ENCODE peak calls at places on chromosomes 3 and 15, in eight cellular contexts. One of them, this sample, is unnamed.

GRCh38 chr15:41465822-41466421 is 27.8 kb upstream of the ITPKA start:
- DNase-seq in tibial nerve: no peak
- DNase-seq in endothelial cell of umbilical vein: peak
- DNase-seq in uterus: no peak
- DNase-seq in body of pancreas: no peak
- DNase-seq in upper lobe of left lung: no peak
- DNase-seq in heart left ventricle: no peak
- DNase-seq in lower leg skin: no peak
- DNase-seq in this sample: no peak

GRCh38 chr3:144771401-144771870 is 799.8 kb downstream of the DIPK2A start:
- DNase-seq in lower leg skin: no peak
- DNase-seq in tibial nerve: no peak
- DNase-seq in endothelial cell of umbilical vein: peak
- DNase-seq in heart left ventricle: no peak
- DNase-seq in body of pancreas: no peak
- DNase-seq in uterus: no peak
- DNase-seq in upper lobe of left lung: no peak
- DNase-seq in this sample: no peak

GRCh38 chr15:71586463-71586862 is 223.9 kb upstream of the NR2E3 start:
- DNase-seq in uterus: no peak
- DNase-seq in body of pancreas: no peak
- DNase-seq in tibial nerve: no peak
- DNase-seq in heart left ventricle: no peak
- DNase-seq in upper lobe of left lung: no peak
- DNase-seq in endothelial cell of umbilical vein: no peak
- DNase-seq in lower leg skin: no peak
- DNase-seq in this sample: no peak

GRCh38 chr3:41405466-41405865 is 206.2 kb downstream of the CTNNB1 start:
- DNase-seq in endothelial cell of umbilical vein: no peak
- DNase-seq in upper lobe of left lung: no peak
- DNase-seq in heart left ventricle: no peak
- DNase-seq in body of pancreas: no peak
- DNase-seq in uterus: no peak
- DNase-seq in lower leg skin: no peak
- DNase-seq in tibial nerve: no peak
- DNase-seq in this sample: no peak

GRCh38 chr3:55330756-55331155 is 156.3 kb downstream of the WNT5A start:
- DNase-seq in tibial nerve: no peak
- DNase-seq in heart left ventricle: no peak
- DNase-seq in endothelial cell of umbilical vein: no peak
- DNase-seq in uterus: no peak
- DNase-seq in upper lobe of left lung: no peak
- DNase-seq in body of pancreas: no peak
- DNase-seq in lower leg skin: no peak
- DNase-seq in this sample: no peak

GRCh38 chr3:16060358-16060852 is 114.1 kb upstream of the GALNT15 start:
- DNase-seq in body of pancreas: no peak
- DNase-seq in uterus: peak
- DNase-seq in heart left ventricle: no peak
- DNase-seq in tibial nerve: peak
- DNase-seq in lower leg skin: peak
- DNase-seq in upper lobe of left lung: no peak
- DNase-seq in endothelial cell of umbilical vein: peak
- DNase-seq in this sample: peak

GRCh38 chr15:36609793-36610192 is 30.4 kb downstream of the CDIN1 start:
- DNase-seq in lower leg skin: no peak
- DNase-seq in tibial nerve: no peak
- DNase-seq in endothelial cell of umbilical vein: no peak
- DNase-seq in heart left ventricle: no peak
- DNase-seq in upper lobe of left lung: no peak
- DNase-seq in uterus: no peak
- DNase-seq in body of pancreas: no peak
- DNase-seq in this sample: no peak

GRCh38 chr3:102394517-102394916 is 40.3 kb upstream of the ZPLD1 start:
- DNase-seq in upper lobe of left lung: no peak
- DNase-seq in endothelial cell of umbilical vein: no peak
- DNase-seq in lower leg skin: no peak
- DNase-seq in tibial nerve: no peak
- DNase-seq in uterus: no peak
- DNase-seq in heart left ventricle: no peak
- DNase-seq in body of pancreas: no peak
- DNase-seq in this sample: no peak

GRCh38 chr3:42827654-42828053 is 18.4 kb downstream of the ACKR2 start:
- DNase-seq in upper lobe of left lung: no peak
- DNase-seq in uterus: no peak
- DNase-seq in heart left ventricle: no peak
- DNase-seq in body of pancreas: no peak
- DNase-seq in lower leg skin: no peak
- DNase-seq in endothelial cell of umbilical vein: no peak
- DNase-seq in tibial nerve: no peak
- DNase-seq in this sample: no peak

GRCh38 chr3:86723433-86723832 is 267.5 kb downstream of the VGLL3 start:
- DNase-seq in uterus: no peak
- DNase-seq in tibial nerve: no peak
- DNase-seq in endothelial cell of umbilical vein: no peak
- DNase-seq in heart left ventricle: no peak
- DNase-seq in body of pancreas: no peak
- DNase-seq in upper lobe of left lung: no peak
- DNase-seq in lower leg skin: no peak
- DNase-seq in this sample: no peak

GRCh38 chr3:132898131-132898530 is 140.1 kb upstream of the TMEM108 start:
- DNase-seq in tibial nerve: no peak
- DNase-seq in lower leg skin: no peak
- DNase-seq in endothelial cell of umbilical vein: no peak
- DNase-seq in body of pancreas: no peak
- DNase-seq in uterus: no peak
- DNase-seq in upper lobe of left lung: no peak
- DNase-seq in heart left ventricle: no peak
- DNase-seq in this sample: no peak

GRCh38 chr3:56633602-56634371 is 49.3 kb downstream of the TASOR start:
- DNase-seq in lower leg skin: no peak
- DNase-seq in upper lobe of left lung: no peak
- DNase-seq in uterus: no peak
- DNase-seq in endothelial cell of umbilical vein: no peak
- DNase-seq in body of pancreas: no peak
- DNase-seq in tibial nerve: no peak
- DNase-seq in heart left ventricle: peak
- DNase-seq in this sample: no peak

GRCh38 chr15:31031471-31032064 is 40.1 kb upstream of the MTMR10 start:
- DNase-seq in body of pancreas: no peak
- DNase-seq in upper lobe of left lung: no peak
- DNase-seq in lower leg skin: no peak
- DNase-seq in tibial nerve: no peak
- DNase-seq in uterus: no peak
- DNase-seq in endothelial cell of umbilical vein: peak
- DNase-seq in heart left ventricle: no peak
- DNase-seq in this sample: peak

GRCh38 chr3:20154928-20155327 is 31.1 kb downstream of the SGO1 start:
- DNase-seq in endothelial cell of umbilical vein: no peak
- DNase-seq in lower leg skin: no peak
- DNase-seq in uterus: no peak
- DNase-seq in tibial nerve: no peak
- DNase-seq in heart left ventricle: no peak
- DNase-seq in body of pancreas: no peak
- DNase-seq in upper lobe of left lung: no peak
- DNase-seq in this sample: no peak

GRCh38 chr3:30751610-30752299 is 142.7 kb downstream of the GADL1 start:
- DNase-seq in endothelial cell of umbilical vein: peak
- DNase-seq in lower leg skin: no peak
- DNase-seq in upper lobe of left lung: no peak
- DNase-seq in heart left ventricle: peak
- DNase-seq in body of pancreas: peak
- DNase-seq in uterus: peak
- DNase-seq in tibial nerve: peak
- DNase-seq in this sample: no peak

GRCh38 chr3:57852896-57853295 is 96.8 kb downstream of the SLMAP start:
- DNase-seq in heart left ventricle: no peak
- DNase-seq in uterus: no peak
- DNase-seq in lower leg skin: no peak
- DNase-seq in body of pancreas: no peak
- DNase-seq in upper lobe of left lung: no peak
- DNase-seq in endothelial cell of umbilical vein: peak
- DNase-seq in tibial nerve: no peak
- DNase-seq in this sample: peak

GRCh38 chr3:161975201-161975600 is 478.6 kb downstream of the OTOL1 start:
- DNase-seq in uterus: no peak
- DNase-seq in endothelial cell of umbilical vein: no peak
- DNase-seq in tibial nerve: no peak
- DNase-seq in body of pancreas: no peak
- DNase-seq in lower leg skin: no peak
- DNase-seq in heart left ventricle: no peak
- DNase-seq in upper lobe of left lung: peak
- DNase-seq in this sample: no peak

DNA sequence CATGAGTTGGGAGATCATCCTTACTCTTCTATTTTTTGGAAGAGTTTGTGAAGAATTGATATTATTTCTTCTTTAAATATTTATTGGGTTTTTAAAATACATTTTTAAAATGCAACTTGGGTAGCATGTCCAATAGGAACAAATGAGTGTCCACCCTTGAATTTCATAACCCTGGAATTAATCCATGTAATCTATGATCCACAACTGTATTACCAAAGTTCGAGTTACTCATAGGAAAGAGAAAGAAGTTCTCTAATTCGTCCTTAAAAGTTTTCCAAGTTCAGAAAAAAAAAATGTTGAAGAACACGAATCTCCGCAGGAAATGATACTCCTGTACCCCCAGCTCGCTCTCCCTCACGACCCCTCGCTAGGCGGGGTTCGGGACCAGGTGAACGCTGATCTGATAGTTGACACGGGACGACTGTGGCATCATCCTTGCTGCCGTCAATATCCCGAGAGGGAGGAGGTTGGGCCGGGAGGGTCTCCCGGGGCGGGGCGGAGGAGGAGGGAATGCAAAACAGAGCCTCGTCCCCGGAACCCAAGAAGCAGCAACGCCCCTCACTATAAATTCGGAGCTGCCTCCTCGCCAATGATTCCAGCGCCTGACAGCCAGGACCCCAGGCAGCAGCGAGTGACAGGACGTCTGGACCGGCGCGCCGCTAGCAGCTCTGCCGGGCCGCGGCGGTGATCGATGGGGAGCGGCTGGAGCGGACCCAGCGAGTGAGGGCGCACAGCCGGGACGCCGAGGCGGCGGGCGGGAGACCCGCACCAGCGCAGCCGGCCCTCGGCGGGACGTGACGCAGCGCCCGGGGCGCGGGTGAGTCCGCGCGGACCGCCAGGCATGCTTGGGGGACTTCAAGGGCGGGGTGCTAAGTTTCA is at the start of gene AGTR1:
- DNase-seq in lower leg skin: peak
- DNase-seq in upper lobe of left lung: peak
- DNase-seq in heart left ventricle: peak
- DNase-seq in tibial nerve: peak
- DNase-seq in body of pancreas: peak
- DNase-seq in uterus: peak
- DNase-seq in endothelial cell of umbilical vein: no peak
- DNase-seq in this sample: peak
- TF ChIP-seq POLR2A in lower leg skin: peak
- TF ChIP-seq POLR2A in upper lobe of left lung: peak
- TF ChIP-seq POLR2A in heart left ventricle: peak
- TF ChIP-seq POLR2A in tibial nerve: no peak
- TF ChIP-seq POLR2A in body of pancreas: peak
- TF ChIP-seq POLR2A in uterus: peak
- TF ChIP-seq POLR2A in endothelial cell of umbilical vein: no peak
- TF ChIP-seq POLR2A in this sample: peak

GRCh38 chr3:53259427-53260259 is 3.8 kb upstream of the TKT start:
- DNase-seq in uterus: no peak
- DNase-seq in heart left ventricle: no peak
- DNase-seq in endothelial cell of umbilical vein: no peak
- DNase-seq in body of pancreas: no peak
- DNase-seq in tibial nerve: no peak
- DNase-seq in lower leg skin: no peak
- DNase-seq in upper lobe of left lung: no peak
- DNase-seq in this sample: no peak
- TF ChIP-seq POLR2A in uterus: no peak
- TF ChIP-seq POLR2A in heart left ventricle: no peak
- TF ChIP-seq POLR2A in endothelial cell of umbilical vein: no peak
- TF ChIP-seq POLR2A in body of pancreas: no peak
- TF ChIP-seq POLR2A in tibial nerve: no peak
- TF ChIP-seq POLR2A in lower leg skin: no peak
- TF ChIP-seq POLR2A in upper lobe of left lung: no peak
- TF ChIP-seq POLR2A in this sample: no peak

GRCh38 chr15:84824260-84824690 is 7.1 kb downstream of the ALPK3 start:
- DNase-seq in heart left ventricle: peak
- DNase-seq in endothelial cell of umbilical vein: no peak
- DNase-seq in body of pancreas: no peak
- DNase-seq in tibial nerve: peak
- DNase-seq in lower leg skin: peak
- DNase-seq in upper lobe of left lung: no peak
- DNase-seq in uterus: peak
- DNase-seq in this sample: no peak

GRCh38 chr15:84828433-84828908 is 11.3 kb downstream of the ALPK3 start:
- DNase-seq in heart left ventricle: peak
- DNase-seq in upper lobe of left lung: no peak
- DNase-seq in lower leg skin: peak
- DNase-seq in uterus: peak
- DNase-seq in tibial nerve: no peak
- DNase-seq in endothelial cell of umbilical vein: no peak
- DNase-seq in body of pancreas: no peak
- DNase-seq in this sample: no peak

GRCh38 chr15:84827246-84827645 is 10.1 kb downstream of the ALPK3 start:
- DNase-seq in endothelial cell of umbilical vein: no peak
- DNase-seq in tibial nerve: no peak
- DNase-seq in uterus: no peak
- DNase-seq in heart left ventricle: peak
- DNase-seq in body of pancreas: no peak
- DNase-seq in lower leg skin: peak
- DNase-seq in upper lobe of left lung: no peak
- DNase-seq in this sample: no peak

GRCh38 chr15:84823580-84823878 is 6.4 kb downstream of the ALPK3 start:
- DNase-seq in lower leg skin: peak
- DNase-seq in endothelial cell of umbilical vein: no peak
- DNase-seq in uterus: no peak
- DNase-seq in upper lobe of left lung: no peak
- DNase-seq in body of pancreas: no peak
- DNase-seq in heart left ventricle: no peak
- DNase-seq in tibial nerve: no peak
- DNase-seq in this sample: no peak

DNA sequence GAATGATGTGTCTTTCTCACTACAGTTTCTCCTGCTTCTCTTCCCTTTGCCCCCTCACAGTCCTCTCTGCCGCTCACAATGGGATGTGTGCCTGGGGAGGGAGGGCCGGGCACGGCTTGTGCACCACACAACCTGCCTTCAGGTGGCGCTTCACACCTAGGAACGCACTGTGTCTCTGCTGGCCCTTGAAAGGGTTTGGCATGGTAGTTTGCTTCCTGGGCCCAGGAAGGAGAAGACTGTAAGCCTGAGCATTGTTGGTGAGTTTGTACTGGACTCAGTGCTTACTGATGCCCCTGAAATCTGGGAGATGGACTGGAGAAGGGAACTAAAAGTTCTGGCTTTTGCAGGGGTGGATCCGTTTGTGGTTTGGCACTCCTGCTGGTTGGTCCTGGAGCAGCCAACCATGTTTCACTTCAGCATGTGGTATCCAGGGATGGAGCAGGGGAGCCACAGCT is 9.2 kb downstream of the ALPK3 start:
- DNase-seq in lower leg skin: peak
- DNase-seq in uterus: no peak
- DNase-seq in endothelial cell of umbilical vein: no peak
- DNase-seq in tibial nerve: peak
- DNase-seq in upper lobe of left lung: peak
- DNase-seq in body of pancreas: peak
- DNase-seq in heart left ventricle: peak
- DNase-seq in this sample: no peak
- TF ChIP-seq POLR2A in lower leg skin: no peak
- TF ChIP-seq POLR2A in uterus: no peak
- TF ChIP-seq POLR2A in endothelial cell of umbilical vein: no peak
- TF ChIP-seq POLR2A in tibial nerve: no peak
- TF ChIP-seq POLR2A in upper lobe of left lung: no peak
- TF ChIP-seq POLR2A in body of pancreas: no peak
- TF ChIP-seq POLR2A in heart left ventricle: no peak
- TF ChIP-seq POLR2A in this sample: no peak

GRCh38 chr15:43800286-43801136 is at the start of gene HYPK:
- DNase-seq in heart left ventricle: peak
- DNase-seq in lower leg skin: peak
- DNase-seq in tibial nerve: peak
- DNase-seq in endothelial cell of umbilical vein: peak
- DNase-seq in upper lobe of left lung: peak
- DNase-seq in uterus: peak
- DNase-seq in body of pancreas: peak
- DNase-seq in this sample: peak
- TF ChIP-seq POLR2A in heart left ventricle: peak
- TF ChIP-seq POLR2A in lower leg skin: no peak
- TF ChIP-seq POLR2A in tibial nerve: peak
- TF ChIP-seq POLR2A in endothelial cell of umbilical vein: peak
- TF ChIP-seq POLR2A in upper lobe of left lung: peak
- TF ChIP-seq POLR2A in uterus: peak
- TF ChIP-seq POLR2A in body of pancreas: peak
- TF ChIP-seq POLR2A in this sample: peak